ENCODE peak calls at places on chromosome 4, in nine cellular contexts. E is AG08396; S is gastrocnemius medialis; I is stimulated activated CD4-positive, alpha-beta T cell treated with anti-CD3 and anti-CD28 coated beads, Interleukin-4, amount 100 ng/mL, for 4 hours; Y is lung; O is cardiac fibroblast; T is Right ventricle myocardium inferior; R is NCI-H446 treated with DMSO at 0.1 percent for 48 hours; L is sciatic nerve. W is an unnamed sample.

GRCh38 chr4:150578745-150579470 is 3.0 kb upstream of the MAB21L2 start:
- DNase-seq in S (no peak), O (peak; percentile 45), Y (no peak), R (no peak), L (no peak), I (no peak), T (no peak), E (no peak), W (peak; percentile 34)

GRCh38 chr4:176646311-176646710 is 146.4 kb downstream of the VEGFC start:
- DNase-seq in E (no peak), T (no peak), S (no peak), I (no peak), Y (no peak), O (no peak), R (no peak), L (no peak), W (no peak)

GRCh38 chr4:182528819-182529218 is 285.6 kb downstream of the TENM3 start:
- DNase-seq in L (no peak), I (no peak), Y (no peak), R (no peak), O (no peak), S (no peak), T (no peak), E (no peak), W (no peak)

GRCh38 chr4:2179717-2180116 is 62.2 kb downstream of the HAUS3 start:
- DNase-seq in R (no peak), E (no peak), S (no peak), Y (no peak), L (no peak), I (no peak), T (no peak), O (no peak), W (no peak)

GRCh38 chr4:4377683-4378082 is 9.2 kb upstream of the NSG1 start:
- DNase-seq in S (no peak), T (no peak), O (peak; percentile 54), R (no peak), Y (no peak), E (no peak), L (no peak), I (no peak), W (no peak)

GRCh38 chr4:19776021-19776459 is 475.7 kb upstream of the SLIT2 start:
- DNase-seq in T (no peak), E (peak; percentile 23), R (peak; percentile 21), L (no peak), O (peak; percentile 90), I (no peak), S (no peak), Y (peak; percentile 34), W (no peak)

GRCh38 chr4:186904104-186904503 is 180.4 kb upstream of the FAT1 start:
- DNase-seq in L (no peak), O (peak; percentile 94), R (no peak), S (no peak), I (no peak), E (peak; percentile 68), T (no peak), Y (no peak), W (no peak)

GRCh38 chr4:22778547-22779163 is 85.9 kb downstream of the GBA3 start:
- DNase-seq in R (no peak), L (no peak), O (no peak), Y (no peak), S (no peak), I (no peak), E (no peak), T (no peak), W (no peak)

GRCh38 chr4:31518796-31519250 is 798.7 kb downstream of the PCDH7 start:
- DNase-seq in E (no peak), O (peak; percentile 15), T (no peak), I (no peak), L (no peak), Y (no peak), R (no peak), S (no peak), W (no peak)